ENCODE peak calls at places on chromosomes 3 and 15, in ten cellular contexts. R, T, B, N, C, V, S, G, O and U are unnamed samples.

GRCh38 chr3:192957441-192957951 is 39.8 kb upstream of the MB21D2 start:
- DNase-seq in R (no peak), T (no peak), B (no peak), N (peak; percentile 20), C (peak; percentile 33), V (no peak), S (no peak), G (peak; percentile 59), O (peak; percentile 15), U (peak; percentile 54)

GRCh38 chr15:39539973-39540558 is 40.8 kb upstream of the THBS1 start:
- DNase-seq in R (no peak), T (no peak), B (no peak), N (no peak), C (no peak), V (no peak), S (no peak), G (no peak), O (no peak), U (no peak)

GRCh38 chr3:100737334-100737733 is 28.0 kb downstream of the TFG start:
- DNase-seq in R (no peak), T (no peak), B (peak; percentile 3), N (peak; percentile 32), C (peak; percentile 9), V (no peak), S (no peak), G (no peak), O (no peak), U (no peak)

GRCh38 chr3:89560546-89560945 is 453.1 kb downstream of the EPHA3 start:
- DNase-seq in R (no peak), T (no peak), B (peak; percentile 1), N (peak; percentile 79), C (no peak), V (no peak), S (no peak), G (no peak), O (no peak), U (no peak)

GRCh38 chr15:95693917-95694316 is 636.6 kb upstream of the NR2F2 start:
- DNase-seq in R (no peak), T (no peak), B (no peak), N (no peak), C (no peak), V (no peak), S (no peak), G (no peak), O (no peak), U (no peak)

GRCh38 chr3:128484404-128485282 is 8.4 kb downstream of the GATA2 start:
- DNase-seq in R (no peak), T (no peak), B (no peak), N (no peak), C (no peak), V (no peak), S (no peak), G (peak; percentile 10), O (no peak), U (no peak)

GRCh38 chr15:50148362-50148963 is 29.4 kb upstream of the ATP8B4 start:
- DNase-seq in R (no peak), T (no peak), B (no peak), N (no peak), C (peak; percentile 91), V (no peak), S (no peak), G (no peak), O (no peak), U (no peak)

GRCh38 chr3:58462829-58463180 is 29.1 kb upstream of the KCTD6 start:
- DNase-seq in R (no peak), T (no peak), B (no peak), N (no peak), C (no peak), V (no peak), S (no peak), G (no peak), O (no peak), U (no peak)

GRCh38 chr3:23740517-23741402 is 65.0 kb upstream of the UBE2E1 start:
- DNase-seq in R (no peak), T (no peak), B (no peak), N (no peak), C (peak; percentile 95), V (no peak), S (peak; percentile 21), G (no peak), O (no peak), U (no peak)

GRCh38 chr15:41971089-41971892 is 1.1 kb downstream of the EHD4 start:
- DNase-seq in R (peak; percentile 72), T (peak; percentile 70), B (peak; percentile 54), N (peak; percentile 57), C (peak; percentile 43), V (peak; percentile 73), S (peak; percentile 85), G (peak; percentile 75), O (no peak), U (peak; percentile 83)

GRCh38 chr3:134330895-134331810 is 43.1 kb downstream of the AMOTL2 start:
- DNase-seq in R (peak; percentile 35), T (no peak), B (no peak), N (no peak), C (peak; percentile 67), V (no peak), S (no peak), G (no peak), O (no peak), U (no peak)

GRCh38 chr15:49458145-49458544 is 35.1 kb downstream of the FGF7 start:
- DNase-seq in R (no peak), T (no peak), B (no peak), N (no peak), C (no peak), V (no peak), S (no peak), G (no peak), O (no peak), U (no peak)

GRCh38 chr15:90239371-90239770 is 5.4 kb downstream of the GDPGP1 start:
- DNase-seq in R (no peak), T (no peak), B (no peak), N (no peak), C (no peak), V (no peak), S (no peak), G (no peak), O (no peak), U (no peak)

GRCh38 chr15:85091990-85092389 is 110.3 kb downstream of the PDE8A start:
- DNase-seq in R (no peak), T (no peak), B (no peak), N (no peak), C (no peak), V (no peak), S (no peak), G (no peak), O (peak; percentile 41), U (no peak)

GRCh38 chr3:110314512-110315114 is 757.0 kb upstream of the NECTIN3 start:
- DNase-seq in R (peak; percentile 62), T (peak; percentile 41), B (peak; percentile 14), N (peak; percentile 42), C (peak; percentile 69), V (peak; percentile 2), S (peak; percentile 30), G (peak; percentile 36), O (peak; percentile 1), U (no peak)

GRCh38 chr3:3739345-3740060 is 59.7 kb upstream of the LRRN1 start:
- DNase-seq in R (no peak), T (no peak), B (no peak), N (no peak), C (no peak), V (no peak), S (no peak), G (no peak), O (no peak), U (no peak)

GRCh38 chr15:52464478-52464877 is 64.2 kb downstream of the MYO5A start:
- DNase-seq in R (no peak), T (no peak), B (no peak), N (no peak), C (no peak), V (no peak), S (no peak), G (no peak), O (no peak), U (no peak)

GRCh38 chr3:140467104-140467577 is 210.7 kb upstream of the TRIM42 start:
- DNase-seq in R (no peak), T (no peak), B (no peak), N (no peak), C (peak; percentile 66), V (no peak), S (no peak), G (no peak), O (no peak), U (no peak)

GRCh38 chr3:39112113-39112512 is 4.6 kb downstream of the TTC21A start:
- DNase-seq in R (no peak), T (no peak), B (no peak), N (no peak), C (no peak), V (no peak), S (no peak), G (no peak), O (no peak), U (no peak)

GRCh38 chr3:152071924-152072323 is 196.8 kb upstream of the MBNL1 start:
- DNase-seq in R (no peak), T (no peak), B (peak; percentile 21), N (peak; percentile 53), C (peak; percentile 30), V (peak; percentile 29), S (no peak), G (no peak), O (no peak), U (no peak)

GRCh38 chr3:5347486-5347885 is 160.0 kb downstream of the EDEM1 start:
- DNase-seq in R (no peak), T (no peak), B (no peak), N (peak; percentile 89), C (no peak), V (no peak), S (no peak), G (no peak), O (no peak), U (no peak)

GRCh38 chr15:56168394-56168793 is 75.3 kb downstream of the RFX7 start:
- DNase-seq in R (no peak), T (no peak), B (no peak), N (no peak), C (no peak), V (no peak), S (no peak), G (no peak), O (no peak), U (no peak)

GRCh38 chr15:59298255-59298856 is 74.3 kb downstream of the MYO1E start:
- DNase-seq in R (peak; percentile 65), T (no peak), B (no peak), N (no peak), C (no peak), V (peak; percentile 69), S (peak; percentile 9), G (no peak), O (no peak), U (no peak)